ENCODE peak calls at places on chromosomes 2 and 18, in ten cellular contexts. One of them, this sample, is unnamed.

GRCh38 chr2:207423886-207424285 is 105.9 kb upstream of the CREB1 start:
- DNase-seq in hippocampal formation: no peak
- DNase-seq in non-pigmented ciliary epithelial cell: peak; percentile 99
- DNase-seq in hepatic stellate cell: peak; percentile 59
- DNase-seq in AG09309: peak; percentile 83
- DNase-seq in Caki2: no peak
- DNase-seq in GM06990: peak; percentile 68
- DNase-seq in WTC11: no peak
- DNase-seq in ELR: peak; percentile 97
- DNase-seq in type B pancreatic cell: no peak
- DNase-seq in this sample: no peak

GRCh38 chr18:45637546-45638327 is 22.5 kb downstream of the SLC14A2 start:
- DNase-seq in hippocampal formation: no peak
- DNase-seq in ELR: no peak
- DNase-seq in AG09309: no peak
- DNase-seq in non-pigmented ciliary epithelial cell: no peak
- DNase-seq in GM06990: no peak
- DNase-seq in type B pancreatic cell: no peak
- DNase-seq in Caki2: peak; percentile 22
- DNase-seq in WTC11: no peak
- DNase-seq in hepatic stellate cell: no peak
- DNase-seq in this sample: no peak

GRCh38 chr2:122077771-122078170 is 322.3 kb downstream of the TSN start:
- DNase-seq in hepatic stellate cell: no peak
- DNase-seq in GM06990: no peak
- DNase-seq in non-pigmented ciliary epithelial cell: no peak
- DNase-seq in AG09309: no peak
- DNase-seq in WTC11: no peak
- DNase-seq in ELR: no peak
- DNase-seq in hippocampal formation: no peak
- DNase-seq in type B pancreatic cell: no peak
- DNase-seq in Caki2: no peak
- DNase-seq in this sample: no peak

GRCh38 chr2:112096098-112096497 is 41.0 kb downstream of the TMEM87B start:
- DNase-seq in hippocampal formation: no peak
- DNase-seq in AG09309: no peak
- DNase-seq in WTC11: no peak
- DNase-seq in GM06990: no peak
- DNase-seq in type B pancreatic cell: no peak
- DNase-seq in non-pigmented ciliary epithelial cell: no peak
- DNase-seq in ELR: peak; percentile 62
- DNase-seq in hepatic stellate cell: no peak
- DNase-seq in Caki2: no peak
- DNase-seq in this sample: no peak

GRCh38 chr2:29293830-29294438 is 178.7 kb downstream of the CLIP4 start:
- DNase-seq in type B pancreatic cell: no peak
- DNase-seq in non-pigmented ciliary epithelial cell: no peak
- DNase-seq in ELR: peak; percentile 34
- DNase-seq in hepatic stellate cell: no peak
- DNase-seq in hippocampal formation: no peak
- DNase-seq in AG09309: no peak
- DNase-seq in WTC11: peak; percentile 83
- DNase-seq in GM06990: no peak
- DNase-seq in Caki2: peak; percentile 31
- DNase-seq in this sample: no peak

GRCh38 chr2:207467716-207468347 is 61.9 kb upstream of the CREB1 start:
- DNase-seq in WTC11: no peak
- DNase-seq in ELR: peak; percentile 77
- DNase-seq in hippocampal formation: no peak
- DNase-seq in hepatic stellate cell: peak; percentile 55
- DNase-seq in AG09309: peak; percentile 51
- DNase-seq in type B pancreatic cell: no peak
- DNase-seq in non-pigmented ciliary epithelial cell: no peak
- DNase-seq in GM06990: no peak
- DNase-seq in Caki2: no peak
- DNase-seq in this sample: no peak

GRCh38 chr2:104856086-104856972 is 2.4 kb downstream of the POU3F3 start:
- DNase-seq in non-pigmented ciliary epithelial cell: no peak
- DNase-seq in type B pancreatic cell: no peak
- DNase-seq in AG09309: no peak
- DNase-seq in GM06990: no peak
- DNase-seq in ELR: no peak
- DNase-seq in Caki2: peak; percentile 81
- DNase-seq in WTC11: peak; percentile 53
- DNase-seq in hepatic stellate cell: no peak
- DNase-seq in hippocampal formation: no peak
- DNase-seq in this sample: no peak

GRCh38 chr18:13831864-13832508 is 8.0 kb downstream of the MC5R start:
- DNase-seq in type B pancreatic cell: no peak
- DNase-seq in non-pigmented ciliary epithelial cell: no peak
- DNase-seq in hepatic stellate cell: no peak
- DNase-seq in GM06990: no peak
- DNase-seq in AG09309: no peak
- DNase-seq in ELR: no peak
- DNase-seq in hippocampal formation: no peak
- DNase-seq in WTC11: no peak
- DNase-seq in Caki2: no peak
- DNase-seq in this sample: no peak

GRCh38 chr2:187819624-187820023 is 265.4 kb upstream of the TFPI start:
- DNase-seq in AG09309: no peak
- DNase-seq in Caki2: no peak
- DNase-seq in ELR: peak; percentile 2
- DNase-seq in WTC11: no peak
- DNase-seq in hippocampal formation: no peak
- DNase-seq in hepatic stellate cell: no peak
- DNase-seq in non-pigmented ciliary epithelial cell: no peak
- DNase-seq in type B pancreatic cell: no peak
- DNase-seq in GM06990: no peak
- DNase-seq in this sample: no peak

GRCh38 chr2:10721344-10722251 is at the start of gene ATP6V1C2:
- DNase-seq in AG09309: no peak
- DNase-seq in hepatic stellate cell: no peak
- DNase-seq in GM06990: peak; percentile 39
- DNase-seq in WTC11: peak; percentile 71
- DNase-seq in non-pigmented ciliary epithelial cell: no peak
- DNase-seq in Caki2: peak; percentile 8
- DNase-seq in ELR: no peak
- DNase-seq in hippocampal formation: no peak
- DNase-seq in type B pancreatic cell: peak; percentile 71
- DNase-seq in this sample: peak; percentile 68

GRCh38 chr18:75517286-75517685 is 89.8 kb upstream of the SMIM21 start:
- DNase-seq in Caki2: no peak
- DNase-seq in GM06990: no peak
- DNase-seq in WTC11: no peak
- DNase-seq in type B pancreatic cell: no peak
- DNase-seq in hippocampal formation: no peak
- DNase-seq in non-pigmented ciliary epithelial cell: no peak
- DNase-seq in ELR: no peak
- DNase-seq in AG09309: no peak
- DNase-seq in hepatic stellate cell: no peak
- DNase-seq in this sample: no peak

GRCh38 chr2:133812826-133813617 is 244.8 kb upstream of the NCKAP5 start:
- DNase-seq in WTC11: no peak
- DNase-seq in type B pancreatic cell: no peak
- DNase-seq in ELR: peak; percentile 88
- DNase-seq in Caki2: peak; percentile 71
- DNase-seq in AG09309: no peak
- DNase-seq in hippocampal formation: no peak
- DNase-seq in GM06990: no peak
- DNase-seq in non-pigmented ciliary epithelial cell: no peak
- DNase-seq in hepatic stellate cell: no peak
- DNase-seq in this sample: no peak

GRCh38 chr2:145091011-145091744 is 571.3 kb upstream of the ZEB2 start:
- DNase-seq in GM06990: no peak
- DNase-seq in non-pigmented ciliary epithelial cell: no peak
- DNase-seq in ELR: peak; percentile 48
- DNase-seq in WTC11: no peak
- DNase-seq in hippocampal formation: no peak
- DNase-seq in type B pancreatic cell: no peak
- DNase-seq in AG09309: peak; percentile 68
- DNase-seq in hepatic stellate cell: peak; percentile 16
- DNase-seq in Caki2: no peak
- DNase-seq in this sample: no peak

GRCh38 chr2:201403904-201404303 is 46.8 kb upstream of the FLACC1 start:
- DNase-seq in type B pancreatic cell: no peak
- DNase-seq in non-pigmented ciliary epithelial cell: no peak
- DNase-seq in hepatic stellate cell: no peak
- DNase-seq in hippocampal formation: no peak
- DNase-seq in AG09309: peak; percentile 16
- DNase-seq in GM06990: no peak
- DNase-seq in WTC11: no peak
- DNase-seq in ELR: no peak
- DNase-seq in Caki2: peak; percentile 41
- DNase-seq in this sample: no peak

GRCh38 chr2:175734679-175735078 is 267.4 kb downstream of the LNPK start:
- DNase-seq in hepatic stellate cell: no peak
- DNase-seq in WTC11: no peak
- DNase-seq in hippocampal formation: no peak
- DNase-seq in type B pancreatic cell: no peak
- DNase-seq in non-pigmented ciliary epithelial cell: no peak
- DNase-seq in Caki2: no peak
- DNase-seq in AG09309: no peak
- DNase-seq in ELR: no peak
- DNase-seq in GM06990: no peak
- DNase-seq in this sample: no peak